ENCODE peak calls at places on chromosome 13, in nine cellular contexts. One of them, this sample, is unnamed.

GRCh38 chr13:111908981-111909380 is 158.0 kb upstream of the SOX1 start:
- DNase-seq in HFF-Myc: no peak
- DNase-seq in dermis microvascular lymphatic vessel endothelial cell: no peak
- DNase-seq in nephron progenitor cell: no peak
- DNase-seq in AML-193: no peak
- DNase-seq in epithelial cell of esophagus: no peak
- DNase-seq in activated naive CD4-positive, alpha-beta T cell treated with Interleukin-2 at 50 U/mL for 16 hours: no peak
- DNase-seq in stimulated activated CD4-positive, alpha-beta T cell treated with anti-CD3 and anti-CD28 coated beads, TNF-alpha, amount 100 ng/mL, for 24 hours: no peak
- DNase-seq in NB4: no peak
- DNase-seq in this sample: no peak

GRCh38 chr13:24292476-24292875 is 16.9 kb upstream of the C1QTNF9 start:
- DNase-seq in AML-193: no peak
- DNase-seq in HFF-Myc: no peak
- DNase-seq in dermis microvascular lymphatic vessel endothelial cell: no peak
- DNase-seq in NB4: no peak
- DNase-seq in stimulated activated CD4-positive, alpha-beta T cell treated with anti-CD3 and anti-CD28 coated beads, TNF-alpha, amount 100 ng/mL, for 24 hours: no peak
- DNase-seq in activated naive CD4-positive, alpha-beta T cell treated with Interleukin-2 at 50 U/mL for 16 hours: no peak
- DNase-seq in epithelial cell of esophagus: no peak
- DNase-seq in nephron progenitor cell: no peak
- DNase-seq in this sample: peak

GRCh38 chr13:94596575-94596971 is 621 bp upstream of the TGDS start:
- DNase-seq in dermis microvascular lymphatic vessel endothelial cell: no peak
- DNase-seq in epithelial cell of esophagus: no peak
- DNase-seq in HFF-Myc: no peak
- DNase-seq in AML-193: no peak
- DNase-seq in stimulated activated CD4-positive, alpha-beta T cell treated with anti-CD3 and anti-CD28 coated beads, TNF-alpha, amount 100 ng/mL, for 24 hours: no peak
- DNase-seq in NB4: no peak
- DNase-seq in nephron progenitor cell: no peak
- DNase-seq in activated naive CD4-positive, alpha-beta T cell treated with Interleukin-2 at 50 U/mL for 16 hours: no peak
- DNase-seq in this sample: no peak

GRCh38 chr13:59641758-59642157 is 522.0 kb downstream of the DIAPH3 start:
- DNase-seq in HFF-Myc: peak
- DNase-seq in epithelial cell of esophagus: no peak
- DNase-seq in dermis microvascular lymphatic vessel endothelial cell: peak
- DNase-seq in activated naive CD4-positive, alpha-beta T cell treated with Interleukin-2 at 50 U/mL for 16 hours: no peak
- DNase-seq in nephron progenitor cell: no peak
- DNase-seq in stimulated activated CD4-positive, alpha-beta T cell treated with anti-CD3 and anti-CD28 coated beads, TNF-alpha, amount 100 ng/mL, for 24 hours: no peak
- DNase-seq in NB4: no peak
- DNase-seq in AML-193: no peak
- DNase-seq in this sample: no peak

GRCh38 chr13:106155411-106155810 is 380.1 kb downstream of the EFNB2 start:
- DNase-seq in dermis microvascular lymphatic vessel endothelial cell: no peak
- DNase-seq in HFF-Myc: no peak
- DNase-seq in epithelial cell of esophagus: peak
- DNase-seq in AML-193: no peak
- DNase-seq in nephron progenitor cell: no peak
- DNase-seq in activated naive CD4-positive, alpha-beta T cell treated with Interleukin-2 at 50 U/mL for 16 hours: no peak
- DNase-seq in stimulated activated CD4-positive, alpha-beta T cell treated with anti-CD3 and anti-CD28 coated beads, TNF-alpha, amount 100 ng/mL, for 24 hours: no peak
- DNase-seq in NB4: no peak
- DNase-seq in this sample: no peak

GRCh38 chr13:26604784-26605183 is 47.3 kb downstream of the WASF3 start:
- DNase-seq in epithelial cell of esophagus: no peak
- DNase-seq in NB4: no peak
- DNase-seq in HFF-Myc: no peak
- DNase-seq in nephron progenitor cell: no peak
- DNase-seq in dermis microvascular lymphatic vessel endothelial cell: no peak
- DNase-seq in stimulated activated CD4-positive, alpha-beta T cell treated with anti-CD3 and anti-CD28 coated beads, TNF-alpha, amount 100 ng/mL, for 24 hours: no peak
- DNase-seq in activated naive CD4-positive, alpha-beta T cell treated with Interleukin-2 at 50 U/mL for 16 hours: no peak
- DNase-seq in AML-193: no peak
- DNase-seq in this sample: no peak

GRCh38 chr13:44103721-44104490 is 224.2 kb downstream of the LACC1 start:
- DNase-seq in dermis microvascular lymphatic vessel endothelial cell: no peak
- DNase-seq in NB4: no peak
- DNase-seq in epithelial cell of esophagus: peak
- DNase-seq in stimulated activated CD4-positive, alpha-beta T cell treated with anti-CD3 and anti-CD28 coated beads, TNF-alpha, amount 100 ng/mL, for 24 hours: no peak
- DNase-seq in activated naive CD4-positive, alpha-beta T cell treated with Interleukin-2 at 50 U/mL for 16 hours: no peak
- DNase-seq in AML-193: no peak
- DNase-seq in nephron progenitor cell: no peak
- DNase-seq in HFF-Myc: no peak
- DNase-seq in this sample: no peak

GRCh38 chr13:43546260-43546659 is 240.5 kb downstream of the ENOX1 start:
- DNase-seq in nephron progenitor cell: peak
- DNase-seq in dermis microvascular lymphatic vessel endothelial cell: no peak
- DNase-seq in HFF-Myc: no peak
- DNase-seq in stimulated activated CD4-positive, alpha-beta T cell treated with anti-CD3 and anti-CD28 coated beads, TNF-alpha, amount 100 ng/mL, for 24 hours: no peak
- DNase-seq in activated naive CD4-positive, alpha-beta T cell treated with Interleukin-2 at 50 U/mL for 16 hours: no peak
- DNase-seq in AML-193: no peak
- DNase-seq in NB4: no peak
- DNase-seq in epithelial cell of esophagus: no peak
- DNase-seq in this sample: peak

GRCh38 chr13:36630181-36630806 is 43.5 kb upstream of the SERTM1 start:
- DNase-seq in stimulated activated CD4-positive, alpha-beta T cell treated with anti-CD3 and anti-CD28 coated beads, TNF-alpha, amount 100 ng/mL, for 24 hours: no peak
- DNase-seq in AML-193: no peak
- DNase-seq in epithelial cell of esophagus: no peak
- DNase-seq in nephron progenitor cell: no peak
- DNase-seq in activated naive CD4-positive, alpha-beta T cell treated with Interleukin-2 at 50 U/mL for 16 hours: no peak
- DNase-seq in HFF-Myc: no peak
- DNase-seq in dermis microvascular lymphatic vessel endothelial cell: no peak
- DNase-seq in NB4: no peak
- DNase-seq in this sample: no peak

GRCh38 chr13:93690139-93690538 is 463.5 kb downstream of the GPC6 start:
- DNase-seq in epithelial cell of esophagus: peak
- DNase-seq in stimulated activated CD4-positive, alpha-beta T cell treated with anti-CD3 and anti-CD28 coated beads, TNF-alpha, amount 100 ng/mL, for 24 hours: no peak
- DNase-seq in nephron progenitor cell: peak
- DNase-seq in NB4: peak
- DNase-seq in HFF-Myc: no peak
- DNase-seq in dermis microvascular lymphatic vessel endothelial cell: peak
- DNase-seq in AML-193: no peak
- DNase-seq in activated naive CD4-positive, alpha-beta T cell treated with Interleukin-2 at 50 U/mL for 16 hours: no peak
- DNase-seq in this sample: no peak

GRCh38 chr13:48156466-48156865 is 61.6 kb upstream of the MED4 start:
- DNase-seq in AML-193: no peak
- DNase-seq in activated naive CD4-positive, alpha-beta T cell treated with Interleukin-2 at 50 U/mL for 16 hours: peak
- DNase-seq in NB4: peak
- DNase-seq in HFF-Myc: no peak
- DNase-seq in epithelial cell of esophagus: peak
- DNase-seq in stimulated activated CD4-positive, alpha-beta T cell treated with anti-CD3 and anti-CD28 coated beads, TNF-alpha, amount 100 ng/mL, for 24 hours: peak
- DNase-seq in nephron progenitor cell: no peak
- DNase-seq in dermis microvascular lymphatic vessel endothelial cell: no peak
- DNase-seq in this sample: no peak

GRCh38 chr13:26445092-26445491 is 112.4 kb upstream of the WASF3 start:
- DNase-seq in dermis microvascular lymphatic vessel endothelial cell: no peak
- DNase-seq in activated naive CD4-positive, alpha-beta T cell treated with Interleukin-2 at 50 U/mL for 16 hours: no peak
- DNase-seq in epithelial cell of esophagus: no peak
- DNase-seq in stimulated activated CD4-positive, alpha-beta T cell treated with anti-CD3 and anti-CD28 coated beads, TNF-alpha, amount 100 ng/mL, for 24 hours: no peak
- DNase-seq in nephron progenitor cell: no peak
- DNase-seq in HFF-Myc: no peak
- DNase-seq in AML-193: no peak
- DNase-seq in NB4: no peak
- DNase-seq in this sample: no peak

GRCh38 chr13:51523082-51523518 is 61.2 kb upstream of the WDFY2 start:
- DNase-seq in AML-193: peak
- DNase-seq in stimulated activated CD4-positive, alpha-beta T cell treated with anti-CD3 and anti-CD28 coated beads, TNF-alpha, amount 100 ng/mL, for 24 hours: no peak
- DNase-seq in activated naive CD4-positive, alpha-beta T cell treated with Interleukin-2 at 50 U/mL for 16 hours: peak
- DNase-seq in nephron progenitor cell: no peak
- DNase-seq in HFF-Myc: no peak
- DNase-seq in epithelial cell of esophagus: peak
- DNase-seq in dermis microvascular lymphatic vessel endothelial cell: peak
- DNase-seq in NB4: peak
- DNase-seq in this sample: no peak

GRCh38 chr13:114124921-114125320 is 7.5 kb downstream of the RASA3 start:
- DNase-seq in AML-193: no peak
- DNase-seq in NB4: peak
- DNase-seq in epithelial cell of esophagus: peak
- DNase-seq in dermis microvascular lymphatic vessel endothelial cell: peak
- DNase-seq in HFF-Myc: no peak
- DNase-seq in stimulated activated CD4-positive, alpha-beta T cell treated with anti-CD3 and anti-CD28 coated beads, TNF-alpha, amount 100 ng/mL, for 24 hours: peak
- DNase-seq in nephron progenitor cell: no peak
- DNase-seq in activated naive CD4-positive, alpha-beta T cell treated with Interleukin-2 at 50 U/mL for 16 hours: peak
- DNase-seq in this sample: no peak

GRCh38 chr13:29497137-29497654 is 98.3 kb downstream of the SLC7A1 start:
- DNase-seq in epithelial cell of esophagus: no peak
- DNase-seq in NB4: no peak
- DNase-seq in HFF-Myc: no peak
- DNase-seq in AML-193: no peak
- DNase-seq in stimulated activated CD4-positive, alpha-beta T cell treated with anti-CD3 and anti-CD28 coated beads, TNF-alpha, amount 100 ng/mL, for 24 hours: no peak
- DNase-seq in dermis microvascular lymphatic vessel endothelial cell: no peak
- DNase-seq in activated naive CD4-positive, alpha-beta T cell treated with Interleukin-2 at 50 U/mL for 16 hours: no peak
- DNase-seq in nephron progenitor cell: peak
- DNase-seq in this sample: peak

GRCh38 chr13:98509271-98510155 is 67.4 kb downstream of the STK24 start:
- DNase-seq in HFF-Myc: peak
- DNase-seq in dermis microvascular lymphatic vessel endothelial cell: peak
- DNase-seq in epithelial cell of esophagus: peak
- DNase-seq in nephron progenitor cell: no peak
- DNase-seq in AML-193: peak
- DNase-seq in NB4: peak
- DNase-seq in activated naive CD4-positive, alpha-beta T cell treated with Interleukin-2 at 50 U/mL for 16 hours: peak
- DNase-seq in stimulated activated CD4-positive, alpha-beta T cell treated with anti-CD3 and anti-CD28 coated beads, TNF-alpha, amount 100 ng/mL, for 24 hours: peak
- DNase-seq in this sample: no peak

GRCh38 chr13:95479706-95480105 is 72.8 kb upstream of the CLDN10 start:
- DNase-seq in activated naive CD4-positive, alpha-beta T cell treated with Interleukin-2 at 50 U/mL for 16 hours: no peak
- DNase-seq in AML-193: no peak
- DNase-seq in stimulated activated CD4-positive, alpha-beta T cell treated with anti-CD3 and anti-CD28 coated beads, TNF-alpha, amount 100 ng/mL, for 24 hours: no peak
- DNase-seq in dermis microvascular lymphatic vessel endothelial cell: no peak
- DNase-seq in epithelial cell of esophagus: no peak
- DNase-seq in NB4: no peak
- DNase-seq in nephron progenitor cell: no peak
- DNase-seq in HFF-Myc: no peak
- DNase-seq in this sample: no peak

GRCh38 chr13:113393572-113394503 is 29.9 kb upstream of the GRTP1 start:
- DNase-seq in epithelial cell of esophagus: peak
- DNase-seq in stimulated activated CD4-positive, alpha-beta T cell treated with anti-CD3 and anti-CD28 coated beads, TNF-alpha, amount 100 ng/mL, for 24 hours: peak
- DNase-seq in AML-193: peak
- DNase-seq in dermis microvascular lymphatic vessel endothelial cell: peak
- DNase-seq in activated naive CD4-positive, alpha-beta T cell treated with Interleukin-2 at 50 U/mL for 16 hours: peak
- DNase-seq in HFF-Myc: no peak
- DNase-seq in NB4: peak
- DNase-seq in nephron progenitor cell: peak
- DNase-seq in this sample: no peak

GRCh38 chr13:94128430-94128829 is 351.1 kb downstream of the DCT start:
- DNase-seq in stimulated activated CD4-positive, alpha-beta T cell treated with anti-CD3 and anti-CD28 coated beads, TNF-alpha, amount 100 ng/mL, for 24 hours: no peak
- DNase-seq in HFF-Myc: no peak
- DNase-seq in dermis microvascular lymphatic vessel endothelial cell: no peak
- DNase-seq in activated naive CD4-positive, alpha-beta T cell treated with Interleukin-2 at 50 U/mL for 16 hours: no peak
- DNase-seq in AML-193: no peak
- DNase-seq in epithelial cell of esophagus: no peak
- DNase-seq in NB4: no peak
- DNase-seq in nephron progenitor cell: no peak
- DNase-seq in this sample: no peak

This sample was measured in smooth muscle cell of the brain vasculature.